ENCODE peak calls at places on chromosomes 2 and 18, in five cellular contexts. One of them, this sample, is unnamed.

GRCh38 chr2:137938204-137938603 is 26.1 kb upstream of the HNMT start:
- DNase-seq in trophoblast cell: no peak
- DNase-seq in neuronal stem cell: no peak
- DNase-seq in H9: no peak
- DNase-seq in H1: no peak
- DNase-seq in this sample: peak

GRCh38 chr2:180015951-180016709 is 9.0 kb upstream of the CWC22 start:
- DNase-seq in trophoblast cell: peak
- DNase-seq in neuronal stem cell: no peak
- DNase-seq in H9: no peak
- DNase-seq in H1: no peak
- DNase-seq in this sample: no peak

GRCh38 chr2:128618642-128619041 is 300.0 kb upstream of the HS6ST1 start:
- DNase-seq in trophoblast cell: no peak
- DNase-seq in neuronal stem cell: no peak
- DNase-seq in H9: no peak
- DNase-seq in H1: no peak
- DNase-seq in this sample: no peak

GRCh38 chr18:13611616-13612110 is 114.7 kb downstream of the FAM210A start:
- DNase-seq in trophoblast cell: peak
- DNase-seq in neuronal stem cell: peak
- DNase-seq in H9: peak
- DNase-seq in H1: no peak
- DNase-seq in this sample: peak

GRCh38 chr2:186445506-186445905 is 40.6 kb upstream of the ZC3H15 start:
- DNase-seq in trophoblast cell: no peak
- DNase-seq in neuronal stem cell: no peak
- DNase-seq in H9: no peak
- DNase-seq in H1: no peak
- DNase-seq in this sample: no peak

GRCh38 chr18:77709107-77709506 is 459.5 kb downstream of the GALR1 start:
- DNase-seq in trophoblast cell: no peak
- DNase-seq in neuronal stem cell: no peak
- DNase-seq in H9: no peak
- DNase-seq in H1: no peak
- DNase-seq in this sample: no peak

GRCh38 chr2:104860141-104860790 is 6.4 kb downstream of the POU3F3 start:
- DNase-seq in trophoblast cell: no peak
- DNase-seq in neuronal stem cell: no peak
- DNase-seq in H9: no peak
- DNase-seq in H1: no peak
- DNase-seq in this sample: no peak

GRCh38 chr2:178804791-178805190 is 2.4 kb downstream of the TTN start:
- DNase-seq in trophoblast cell: peak
- DNase-seq in neuronal stem cell: no peak
- DNase-seq in H9: no peak
- DNase-seq in H1: no peak
- DNase-seq in this sample: peak

GRCh38 chr2:88554189-88554588 is 73.1 kb downstream of the EIF2AK3 start:
- DNase-seq in trophoblast cell: peak
- DNase-seq in neuronal stem cell: no peak
- DNase-seq in H9: peak
- DNase-seq in H1: no peak
- DNase-seq in this sample: no peak

GRCh38 chr2:46818819-46819218 is 96.8 kb downstream of the MCFD2 start:
- DNase-seq in trophoblast cell: no peak
- DNase-seq in neuronal stem cell: no peak
- DNase-seq in H9: no peak
- DNase-seq in H1: no peak
- DNase-seq in this sample: no peak

GRCh38 chr2:240423788-240424191 is 11.7 kb upstream of the GPC1 start:
- DNase-seq in trophoblast cell: no peak
- DNase-seq in neuronal stem cell: no peak
- DNase-seq in H9: peak
- DNase-seq in H1: no peak
- DNase-seq in this sample: no peak

GRCh38 chr2:207734636-207735512 is 23.4 kb downstream of the CCNYL1 start:
- DNase-seq in trophoblast cell: no peak
- DNase-seq in neuronal stem cell: no peak
- DNase-seq in H9: no peak
- DNase-seq in H1: no peak
- DNase-seq in this sample: no peak

GRCh38 chr2:30221531-30221930 is 9.8 kb upstream of the LBH start:
- DNase-seq in trophoblast cell: no peak
- DNase-seq in neuronal stem cell: no peak
- DNase-seq in H9: no peak
- DNase-seq in H1: no peak
- DNase-seq in this sample: no peak
- H2BK12ac ChIP-seq in trophoblast cell: no peak
- H2BK12ac ChIP-seq in neuronal stem cell: no peak
- H2BK12ac ChIP-seq in H9: no peak
- H2BK12ac ChIP-seq in H1: no peak
- H2BK12ac ChIP-seq in this sample: no peak

GRCh38 chr18:74083071-74083954 is 64.3 kb downstream of the FBXO15 start:
- DNase-seq in trophoblast cell: no peak
- DNase-seq in neuronal stem cell: no peak
- DNase-seq in H9: no peak
- DNase-seq in H1: no peak
- DNase-seq in this sample: no peak
- H3K4ac ChIP-seq in trophoblast cell: no peak
- H3K4ac ChIP-seq in neuronal stem cell: no peak
- H3K4ac ChIP-seq in H9: no peak
- H3K4ac ChIP-seq in H1: no peak
- H3K4ac ChIP-seq in this sample: no peak

GRCh38 chr2:229193281-229193680 is 77.8 kb downstream of the PID1 start:
- DNase-seq in trophoblast cell: no peak
- DNase-seq in neuronal stem cell: no peak
- DNase-seq in H9: no peak
- DNase-seq in H1: no peak
- DNase-seq in this sample: no peak

GRCh38 chr2:229196448-229196847 is 74.6 kb downstream of the PID1 start:
- DNase-seq in trophoblast cell: no peak
- DNase-seq in neuronal stem cell: no peak
- DNase-seq in H9: no peak
- DNase-seq in H1: no peak
- DNase-seq in this sample: no peak

GRCh38 chr2:229191413-229191812 is 79.7 kb downstream of the PID1 start:
- DNase-seq in trophoblast cell: no peak
- DNase-seq in neuronal stem cell: no peak
- DNase-seq in H9: no peak
- DNase-seq in H1: no peak
- DNase-seq in this sample: no peak

GRCh38 chr2:229199267-229199666 is 71.8 kb downstream of the PID1 start:
- DNase-seq in trophoblast cell: no peak
- DNase-seq in neuronal stem cell: no peak
- DNase-seq in H9: no peak
- DNase-seq in H1: no peak
- DNase-seq in this sample: no peak

DNA sequence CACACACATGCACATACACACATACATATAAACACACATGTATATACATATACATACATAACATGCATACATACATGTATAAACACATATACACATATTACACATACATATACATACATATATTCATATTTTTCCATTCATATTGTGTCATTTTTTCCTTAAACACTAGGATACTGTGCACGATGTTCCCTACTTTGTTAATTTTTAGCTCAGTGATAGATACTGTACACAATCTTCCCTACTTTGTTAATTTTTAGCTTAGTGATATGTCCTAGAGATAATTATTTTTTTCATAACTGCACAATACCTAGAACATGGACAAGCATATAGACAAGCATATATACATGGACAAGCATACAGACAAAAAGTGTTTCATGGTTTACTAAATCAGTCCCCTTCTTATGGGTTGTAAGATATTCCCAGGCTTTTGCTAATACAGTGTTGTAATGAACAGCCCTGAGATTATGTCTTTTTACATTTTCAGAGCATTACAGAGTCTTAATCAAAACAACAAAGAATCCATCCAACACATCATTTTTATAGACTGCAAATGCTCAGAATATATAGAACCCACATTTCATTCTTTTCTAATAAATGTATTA is 75.6 kb downstream of the PID1 start:
- DNase-seq in trophoblast cell: no peak
- DNase-seq in neuronal stem cell: no peak
- DNase-seq in H9: no peak
- DNase-seq in H1: no peak
- DNase-seq in this sample: no peak
- H2BK12ac ChIP-seq in trophoblast cell: no peak
- H2BK12ac ChIP-seq in neuronal stem cell: no peak
- H2BK12ac ChIP-seq in H9: no peak
- H2BK12ac ChIP-seq in H1: no peak
- H2BK12ac ChIP-seq in this sample: no peak

GRCh38 chr2:85505551-85506238 is 33.3 kb upstream of the MAT2A start:
- DNase-seq in trophoblast cell: no peak
- DNase-seq in neuronal stem cell: no peak
- DNase-seq in H9: no peak
- DNase-seq in H1: no peak
- DNase-seq in this sample: no peak
- H3K4ac ChIP-seq in trophoblast cell: no peak
- H3K4ac ChIP-seq in neuronal stem cell: no peak
- H3K4ac ChIP-seq in H9: no peak
- H3K4ac ChIP-seq in H1: no peak
- H3K4ac ChIP-seq in this sample: peak

DNA sequence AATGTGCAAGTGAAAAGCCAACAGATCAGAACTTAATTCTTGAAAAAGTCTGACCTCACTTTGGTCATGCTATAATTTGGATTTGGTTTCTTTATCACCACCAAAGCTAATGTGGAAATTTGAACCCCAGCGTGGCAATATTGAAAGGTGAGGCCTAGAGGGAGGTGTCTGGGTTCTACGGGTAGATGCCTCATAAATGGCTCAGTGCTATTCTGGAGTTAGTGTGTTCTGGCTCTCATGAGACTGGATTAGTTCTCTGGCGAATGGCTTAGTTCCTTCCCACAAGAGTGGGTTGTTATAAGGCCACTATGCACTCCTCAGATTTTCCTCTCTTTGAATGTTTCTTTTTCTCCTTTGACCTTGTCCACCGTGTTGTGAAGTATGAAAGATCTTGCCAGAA is 22.3 kb downstream of the ORC4 start:
- DNase-seq in trophoblast cell: no peak
- DNase-seq in neuronal stem cell: no peak
- DNase-seq in H9: no peak
- DNase-seq in H1: no peak
- DNase-seq in this sample: peak
- H2BK12ac ChIP-seq in trophoblast cell: no peak
- H2BK12ac ChIP-seq in neuronal stem cell: no peak
- H2BK12ac ChIP-seq in H9: no peak
- H2BK12ac ChIP-seq in H1: no peak
- H2BK12ac ChIP-seq in this sample: no peak

GRCh38 chr2:25592766-25593292 is 80.5 kb downstream of the DTNB start:
- DNase-seq in trophoblast cell: no peak
- DNase-seq in neuronal stem cell: no peak
- DNase-seq in H9: no peak
- DNase-seq in H1: no peak
- DNase-seq in this sample: no peak

GRCh38 chr2:25594991-25595390 is 78.4 kb downstream of the DTNB start:
- DNase-seq in trophoblast cell: no peak
- DNase-seq in neuronal stem cell: no peak
- DNase-seq in H9: no peak
- DNase-seq in H1: no peak
- DNase-seq in this sample: no peak

GRCh38 chr2:25596506-25596905 is 76.9 kb downstream of the DTNB start:
- DNase-seq in trophoblast cell: no peak
- DNase-seq in neuronal stem cell: no peak
- DNase-seq in H9: no peak
- DNase-seq in H1: no peak
- DNase-seq in this sample: no peak

GRCh38 chr2:25597881-25598280 is 75.5 kb downstream of the DTNB start:
- DNase-seq in trophoblast cell: peak
- DNase-seq in neuronal stem cell: no peak
- DNase-seq in H9: no peak
- DNase-seq in H1: no peak
- DNase-seq in this sample: no peak

DNA sequence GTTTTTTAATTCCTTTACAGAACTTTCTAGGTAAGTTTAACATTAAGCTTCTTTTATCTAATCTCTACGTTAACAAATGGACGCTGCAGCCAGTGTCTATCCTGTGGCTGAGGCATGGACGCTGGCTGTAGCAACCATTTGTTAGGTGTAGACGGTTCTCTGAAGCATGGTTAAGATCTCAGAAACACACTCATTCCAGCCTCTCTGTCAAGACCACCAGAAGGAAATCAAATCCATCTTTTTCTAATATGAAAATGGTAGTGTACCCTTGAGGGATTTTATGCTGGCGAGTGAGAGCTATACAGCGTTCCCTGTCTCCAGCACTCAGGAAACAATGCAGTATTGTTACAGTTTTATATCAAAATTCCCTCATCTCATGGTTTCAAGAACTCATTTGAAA is 78.0 kb downstream of the DTNB start:
- DNase-seq in trophoblast cell: no peak
- DNase-seq in neuronal stem cell: no peak
- DNase-seq in H9: no peak
- DNase-seq in H1: no peak
- DNase-seq in this sample: no peak
- H3K4ac ChIP-seq in trophoblast cell: no peak
- H3K4ac ChIP-seq in neuronal stem cell: no peak
- H3K4ac ChIP-seq in H9: no peak
- H3K4ac ChIP-seq in H1: no peak
- H3K4ac ChIP-seq in this sample: no peak

GRCh38 chr2:15654727-15655073 is 63.0 kb downstream of the DDX1 start:
- DNase-seq in trophoblast cell: no peak
- DNase-seq in neuronal stem cell: no peak
- DNase-seq in H9: no peak
- DNase-seq in H1: no peak
- DNase-seq in this sample: no peak
- H2BK12ac ChIP-seq in trophoblast cell: peak
- H2BK12ac ChIP-seq in neuronal stem cell: no peak
- H2BK12ac ChIP-seq in H9: no peak
- H2BK12ac ChIP-seq in H1: no peak
- H2BK12ac ChIP-seq in this sample: no peak

DNA sequence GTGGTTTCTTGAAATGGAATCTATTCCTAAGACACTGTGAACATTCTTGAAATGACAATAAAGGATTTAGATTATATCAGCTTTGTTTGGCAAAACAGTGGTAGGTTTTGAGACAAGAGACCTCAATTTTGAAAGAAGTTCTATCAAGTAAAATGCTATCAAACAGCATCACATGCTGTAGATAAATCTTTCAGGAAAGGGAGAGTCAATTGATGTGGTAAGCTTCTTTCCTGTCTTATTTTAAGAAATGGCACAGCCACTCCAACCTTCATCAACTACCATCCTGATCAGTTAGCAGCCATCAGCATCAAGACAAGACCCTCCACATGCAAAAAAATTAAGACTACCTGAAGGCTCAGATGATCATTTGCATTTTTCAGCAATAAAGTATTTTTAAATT is 495.4 kb downstream of the TRIB2 start:
- DNase-seq in trophoblast cell: no peak
- DNase-seq in neuronal stem cell: no peak
- DNase-seq in H9: no peak
- DNase-seq in H1: no peak
- DNase-seq in this sample: no peak
- H3K4ac ChIP-seq in trophoblast cell: no peak
- H3K4ac ChIP-seq in neuronal stem cell: no peak
- H3K4ac ChIP-seq in H9: no peak
- H3K4ac ChIP-seq in H1: no peak
- H3K4ac ChIP-seq in this sample: no peak

This sample was measured in mesenchymal stem cell.